ENCODE peak calls at places on chromosomes 3 and 15, in eight cellular contexts. X, D, M, B, K, G, O and I are unnamed samples.

GRCh38 chr3:31014317-31015040 is 120.0 kb upstream of the GADL1 start:
- DNase-seq in K (no peak), X (no peak), D (peak; percentile 89), G (peak; percentile 73), O (no peak), B (no peak), M (no peak), I (no peak)

GRCh38 chr3:34260991-34261365 is 462.5 kb downstream of the PDCD6IP start:
- DNase-seq in M (no peak), X (no peak), B (no peak), G (no peak), K (no peak), D (no peak), O (no peak), I (peak; percentile 36)

GRCh38 chr15:31297880-31298456 is 28.7 kb upstream of the KLF13 start:
- DNase-seq in O (no peak), B (no peak), G (no peak), D (no peak), K (peak; percentile 4), M (no peak), X (no peak), I (no peak)

GRCh38 chr15:43285609-43286037 is 18.9 kb upstream of the TGM5 start:
- DNase-seq in D (peak; percentile 76), K (peak; percentile 77), B (peak; percentile 52), O (no peak), M (peak; percentile 58), X (no peak), G (peak; percentile 72), I (peak; percentile 74)

GRCh38 chr3:4021162-4021561 is 221.9 kb downstream of the LRRN1 start:
- DNase-seq in M (no peak), X (no peak), O (no peak), D (no peak), K (no peak), G (no peak), B (no peak), I (no peak)

GRCh38 chr3:89467886-89468479 is 360.6 kb downstream of the EPHA3 start:
- DNase-seq in M (no peak), X (no peak), K (no peak), O (no peak), D (no peak), B (no peak), G (no peak), I (no peak)

GRCh38 chr15:72271895-72272212 is 500 bp downstream of the PARP6 start:
- DNase-seq in G (peak; percentile 19), B (no peak), X (no peak), M (peak; percentile 27), K (no peak), D (peak; percentile 41), O (no peak), I (peak; percentile 52)

GRCh38 chr3:142218703-142219102 is 6.7 kb downstream of the GK5 start:
- DNase-seq in K (no peak), B (no peak), G (peak; percentile 9), X (no peak), M (no peak), D (no peak), O (no peak), I (peak; percentile 56)

GRCh38 chr3:14765065-14765410 is 53.7 kb upstream of the FGD5 start:
- DNase-seq in X (no peak), K (no peak), D (no peak), M (no peak), B (no peak), O (no peak), G (no peak), I (no peak)

GRCh38 chr3:18062289-18063025 is 320.0 kb upstream of the TBC1D5 start:
- DNase-seq in G (peak; percentile 85), D (peak; percentile 73), X (no peak), M (no peak), B (no peak), O (no peak), K (no peak), I (peak; percentile 15)

GRCh38 chr15:68655686-68656437 is 77.1 kb downstream of the CORO2B start:
- DNase-seq in D (no peak), G (no peak), X (no peak), B (peak; percentile 25), O (no peak), M (no peak), K (no peak), I (no peak)

GRCh38 chr3:124700880-124701684 is 29.2 kb upstream of the UMPS start:
- DNase-seq in D (peak; percentile 18), B (no peak), X (no peak), K (no peak), M (no peak), O (no peak), G (peak; percentile 51), I (no peak)

GRCh38 chr3:37092484-37092883 is 81.9 kb downstream of the LRRFIP2 start:
- DNase-seq in O (no peak), B (no peak), K (no peak), M (no peak), X (no peak), D (no peak), G (no peak), I (no peak)

GRCh38 chr15:40274350-40275274 is 8.3 kb downstream of the ANKRD63 start:
- DNase-seq in X (no peak), D (peak; percentile 85), M (peak; percentile 91), O (no peak), K (peak; percentile 90), B (peak; percentile 53), G (peak; percentile 78), I (peak; percentile 95)

GRCh38 chr15:85906028-85906427 is 111.3 kb upstream of the KLHL25 start:
- DNase-seq in X (no peak), M (no peak), B (no peak), G (no peak), O (no peak), D (no peak), K (no peak), I (no peak)

GRCh38 chr3:21446027-21446426 is 305.0 kb downstream of the ZNF385D start:
- DNase-seq in G (no peak), X (no peak), K (no peak), B (no peak), O (no peak), D (no peak), M (no peak), I (no peak)

GRCh38 chr3:69880069-69880640 is 119.4 kb upstream of the SAMMSON start:
- DNase-seq in O (no peak), G (no peak), B (no peak), X (no peak), M (no peak), K (no peak), D (no peak), I (no peak)

GRCh38 chr15:80957556-80957955 is 32.1 kb downstream of the MESD start:
- DNase-seq in G (no peak), X (no peak), O (no peak), D (no peak), M (no peak), B (no peak), K (no peak), I (no peak)

GRCh38 chr3:99952306-99952705 is 134.6 kb downstream of the CMSS1 start:
- DNase-seq in O (no peak), M (no peak), D (peak; percentile 89), B (no peak), K (no peak), X (no peak), G (peak; percentile 55), I (peak; percentile 47)

GRCh38 chr15:39125904-39126303 is 455.0 kb upstream of the THBS1 start:
- DNase-seq in G (peak; percentile 67), D (peak; percentile 78), M (peak; percentile 16), B (peak; percentile 6), O (no peak), X (no peak), K (peak; percentile 37), I (no peak)

GRCh38 chr15:65414841-65415621 is 7.7 kb downstream of the IGDCC4 start:
- DNase-seq in B (peak; percentile 54), M (no peak), O (peak; percentile 83), G (peak; percentile 26), D (no peak), K (no peak), X (peak; percentile 4), I (peak; percentile 68)

GRCh38 chr3:123377173-123377740 is 71.6 kb downstream of the ADCY5 start:
- DNase-seq in O (no peak), G (no peak), K (no peak), B (no peak), D (no peak), M (no peak), X (no peak), I (no peak)

GRCh38 chr3:130390079-130390478 is 44.6 kb downstream of the COL6A5 start:
- DNase-seq in M (no peak), K (no peak), G (no peak), B (no peak), O (no peak), X (no peak), D (no peak), I (no peak)

GRCh38 chr15:72237286-72238224 is 6.6 kb upstream of the PKM start:
- DNase-seq in D (peak; percentile 98), K (peak; percentile 76), X (no peak), O (peak; percentile 38), M (peak; percentile 79), B (no peak), G (peak; percentile 97), I (peak; percentile 98)

GRCh38 chr3:65605876-65606432 is 432.8 kb downstream of the MAGI1 start:
- DNase-seq in B (no peak), G (peak; percentile 48), X (no peak), K (no peak), D (peak; percentile 14), M (no peak), O (no peak), I (no peak)

GRCh38 chr3:173733029-173733652 is 335.6 kb downstream of the NLGN1 start:
- DNase-seq in O (no peak), M (no peak), X (no peak), K (no peak), B (peak; percentile 44), D (peak; percentile 68), G (peak; percentile 70), I (peak; percentile 80)

GRCh38 chr15:41578736-41579383 is 19.8 kb downstream of the TYRO3 start:
- DNase-seq in M (no peak), D (no peak), X (no peak), B (no peak), G (no peak), O (no peak), K (no peak), I (no peak)

GRCh38 chr3:124588794-124589193 is 141.5 kb upstream of the UMPS start:
- DNase-seq in G (no peak), D (no peak), X (no peak), K (no peak), B (no peak), M (no peak), O (no peak), I (no peak)

GRCh38 chr3:138901579-138901978 is 45.4 kb downstream of the FOXL2 start:
- DNase-seq in X (no peak), K (no peak), D (no peak), M (no peak), B (no peak), O (no peak), G (no peak), I (no peak)

GRCh38 chr15:78396976-78397375 is 41.0 kb upstream of the IREB2 start:
- DNase-seq in X (no peak), M (no peak), B (no peak), O (no peak), G (peak; percentile 37), K (no peak), D (no peak), I (peak; percentile 93)

GRCh38 chr3:50627407-50628051 is 10.6 kb downstream of the MAPKAPK3 start:
- DNase-seq in K (no peak), M (peak; percentile 41), X (no peak), D (peak; percentile 93), G (peak; percentile 89), O (no peak), B (no peak), I (peak; percentile 61)

GRCh38 chr3:59286791-59287531 is 237.1 kb upstream of the CFAP20DC start:
- DNase-seq in B (peak; percentile 34), G (no peak), X (peak; percentile 1), D (peak; percentile 7), K (peak; percentile 14), O (no peak), M (peak; percentile 28), I (peak; percentile 14)

GRCh38 chr3:126287536-126288181 is 69.5 kb downstream of the KLF15 start:
- DNase-seq in B (peak; percentile 41), D (peak; percentile 53), X (peak; percentile 20), O (peak; percentile 65), K (no peak), M (no peak), G (peak; percentile 49), I (peak; percentile 84)

GRCh38 chr15:93035092-93035915 is 53.7 kb downstream of the RGMA start:
- DNase-seq in D (no peak), X (no peak), G (no peak), O (no peak), M (no peak), K (no peak), B (no peak), I (no peak)